ENCODE peak calls at places on chromosomes 4 and X, in nine cellular contexts. One of them, this sample, is unnamed.
A peak's percentile ranks its signal among the peaks of the same experiment; 100 is the strongest.

GRCh38 chr4:141388483-141388882 is 167.8 kb downstream of the ZNF330 start:
- DNase-seq in GM23248: peak; percentile 80
- DNase-seq in naive thymus-derived CD4-positive, alpha-beta T cell: no peak
- DNase-seq in K562: no peak
- DNase-seq in heart right ventricle: no peak
- DNase-seq in epithelial cell of prostate: no peak
- DNase-seq in esophagus muscularis mucosa: no peak
- DNase-seq in lung: no peak
- DNase-seq in aorta: no peak
- DNase-seq in this sample: no peak

GRCh38 chr4:1019726-1020470 is 8.5 kb downstream of the FGFRL1 start:
- DNase-seq in aorta: no peak
- DNase-seq in GM23248: no peak
- DNase-seq in K562: peak; percentile 15
- DNase-seq in naive thymus-derived CD4-positive, alpha-beta T cell: no peak
- DNase-seq in heart right ventricle: no peak
- DNase-seq in esophagus muscularis mucosa: no peak
- DNase-seq in lung: no peak
- DNase-seq in epithelial cell of prostate: no peak
- DNase-seq in this sample: no peak

GRCh38 chr4:20698382-20698781 is 1.9 kb upstream of the PACRGL start:
- DNase-seq in naive thymus-derived CD4-positive, alpha-beta T cell: no peak
- DNase-seq in aorta: no peak
- DNase-seq in epithelial cell of prostate: no peak
- DNase-seq in esophagus muscularis mucosa: no peak
- DNase-seq in heart right ventricle: no peak
- DNase-seq in lung: no peak
- DNase-seq in K562: no peak
- DNase-seq in GM23248: peak; percentile 57
- DNase-seq in this sample: no peak

GRCh38 chr4:24988776-24989175 is 42.0 kb downstream of the LGI2 start:
- DNase-seq in GM23248: peak; percentile 74
- DNase-seq in heart right ventricle: no peak
- DNase-seq in K562: no peak
- DNase-seq in esophagus muscularis mucosa: no peak
- DNase-seq in naive thymus-derived CD4-positive, alpha-beta T cell: no peak
- DNase-seq in lung: no peak
- DNase-seq in epithelial cell of prostate: no peak
- DNase-seq in aorta: no peak
- DNase-seq in this sample: no peak

GRCh38 chr4:168585168-168586091 is 88.6 kb downstream of the PALLD start:
- DNase-seq in K562: peak; percentile 14
- DNase-seq in naive thymus-derived CD4-positive, alpha-beta T cell: no peak
- DNase-seq in GM23248: peak; percentile 94
- DNase-seq in epithelial cell of prostate: no peak
- DNase-seq in heart right ventricle: peak; percentile 86
- DNase-seq in esophagus muscularis mucosa: no peak
- DNase-seq in lung: peak; percentile 80
- DNase-seq in aorta: peak; percentile 84
- DNase-seq in this sample: no peak

GRCh38 chr4:73213917-73214663 is 44.5 kb downstream of the ANKRD17 start:
- DNase-seq in aorta: no peak
- DNase-seq in epithelial cell of prostate: no peak
- DNase-seq in naive thymus-derived CD4-positive, alpha-beta T cell: no peak
- DNase-seq in K562: no peak
- DNase-seq in heart right ventricle: no peak
- DNase-seq in GM23248: peak; percentile 40
- DNase-seq in esophagus muscularis mucosa: no peak
- DNase-seq in lung: no peak
- DNase-seq in this sample: no peak

GRCh38 chr4:22720091-22720490 is 27.4 kb downstream of the GBA3 start:
- DNase-seq in K562: no peak
- DNase-seq in esophagus muscularis mucosa: no peak
- DNase-seq in GM23248: no peak
- DNase-seq in naive thymus-derived CD4-positive, alpha-beta T cell: no peak
- DNase-seq in epithelial cell of prostate: no peak
- DNase-seq in lung: no peak
- DNase-seq in heart right ventricle: no peak
- DNase-seq in aorta: no peak
- DNase-seq in this sample: no peak

GRCh38 chr4:182449186-182449880 is 206.1 kb downstream of the TENM3 start:
- DNase-seq in epithelial cell of prostate: no peak
- DNase-seq in lung: no peak
- DNase-seq in K562: no peak
- DNase-seq in aorta: no peak
- DNase-seq in naive thymus-derived CD4-positive, alpha-beta T cell: no peak
- DNase-seq in esophagus muscularis mucosa: no peak
- DNase-seq in heart right ventricle: peak; percentile 11
- DNase-seq in GM23248: no peak
- DNase-seq in this sample: peak; percentile 51

GRCh38 chr4:100982345-100982744 is 365.0 kb downstream of the PPP3CA start:
- DNase-seq in GM23248: no peak
- DNase-seq in lung: no peak
- DNase-seq in esophagus muscularis mucosa: no peak
- DNase-seq in K562: no peak
- DNase-seq in heart right ventricle: no peak
- DNase-seq in epithelial cell of prostate: peak; percentile 8
- DNase-seq in naive thymus-derived CD4-positive, alpha-beta T cell: no peak
- DNase-seq in aorta: no peak
- DNase-seq in this sample: no peak

GRCh38 chr4:152864361-152864760 is 71.8 kb upstream of the FHDC1 start:
- DNase-seq in epithelial cell of prostate: no peak
- DNase-seq in lung: no peak
- DNase-seq in esophagus muscularis mucosa: no peak
- DNase-seq in heart right ventricle: no peak
- DNase-seq in K562: no peak
- DNase-seq in aorta: no peak
- DNase-seq in GM23248: no peak
- DNase-seq in naive thymus-derived CD4-positive, alpha-beta T cell: no peak
- DNase-seq in this sample: no peak

GRCh38 chr4:168511780-168512467 is 15.1 kb downstream of the PALLD start:
- DNase-seq in heart right ventricle: no peak
- DNase-seq in aorta: no peak
- DNase-seq in GM23248: no peak
- DNase-seq in epithelial cell of prostate: no peak
- DNase-seq in K562: no peak
- DNase-seq in lung: no peak
- DNase-seq in esophagus muscularis mucosa: no peak
- DNase-seq in naive thymus-derived CD4-positive, alpha-beta T cell: peak; percentile 64
- DNase-seq in this sample: no peak

GRCh38 chr4:43233321-43233720 is 340.8 kb downstream of the GRXCR1 start:
- DNase-seq in epithelial cell of prostate: no peak
- DNase-seq in GM23248: no peak
- DNase-seq in esophagus muscularis mucosa: no peak
- DNase-seq in naive thymus-derived CD4-positive, alpha-beta T cell: no peak
- DNase-seq in heart right ventricle: no peak
- DNase-seq in K562: no peak
- DNase-seq in lung: no peak
- DNase-seq in aorta: no peak
- DNase-seq in this sample: no peak

GRCh38 chr4:176380352-176381157 is 60.8 kb downstream of the SPCS3 start:
- DNase-seq in K562: no peak
- DNase-seq in lung: no peak
- DNase-seq in esophagus muscularis mucosa: no peak
- DNase-seq in heart right ventricle: no peak
- DNase-seq in naive thymus-derived CD4-positive, alpha-beta T cell: no peak
- DNase-seq in aorta: no peak
- DNase-seq in GM23248: no peak
- DNase-seq in epithelial cell of prostate: no peak
- DNase-seq in this sample: no peak

GRCh38 chr4:46388860-46389259 is 1.1 kb downstream of the GABRA2 start:
- DNase-seq in epithelial cell of prostate: no peak
- DNase-seq in esophagus muscularis mucosa: no peak
- DNase-seq in K562: no peak
- DNase-seq in heart right ventricle: no peak
- DNase-seq in lung: no peak
- DNase-seq in naive thymus-derived CD4-positive, alpha-beta T cell: no peak
- DNase-seq in aorta: no peak
- DNase-seq in GM23248: no peak
- DNase-seq in this sample: no peak

GRCh38 chr4:26671111-26671510 is 87.2 kb downstream of the TBC1D19 start:
- DNase-seq in naive thymus-derived CD4-positive, alpha-beta T cell: no peak
- DNase-seq in epithelial cell of prostate: no peak
- DNase-seq in lung: no peak
- DNase-seq in esophagus muscularis mucosa: no peak
- DNase-seq in K562: no peak
- DNase-seq in heart right ventricle: no peak
- DNase-seq in aorta: no peak
- DNase-seq in GM23248: no peak
- DNase-seq in this sample: no peak

GRCh38 chr4:148441986-148442829 is at the start of gene NR3C2:
- DNase-seq in GM23248: peak; percentile 98
- DNase-seq in naive thymus-derived CD4-positive, alpha-beta T cell: peak; percentile 98
- DNase-seq in K562: peak; percentile 99
- DNase-seq in heart right ventricle: peak; percentile 100
- DNase-seq in aorta: peak; percentile 100
- DNase-seq in epithelial cell of prostate: peak; percentile 91
- DNase-seq in lung: peak; percentile 100
- DNase-seq in esophagus muscularis mucosa: peak; percentile 100
- DNase-seq in this sample: peak; percentile 99
- H3K27ac ChIP-seq in GM23248: no peak within 1 kb of the TSS
- H3K27ac ChIP-seq in naive thymus-derived CD4-positive, alpha-beta T cell: peak within 1 kb of the TSS; percentile 93
- H3K27ac ChIP-seq in K562: peak within 1 kb of the TSS; percentile 36
- H3K27ac ChIP-seq in heart right ventricle: peak within 1 kb of the TSS; percentile 92
- H3K27ac ChIP-seq in aorta: peak within 1 kb of the TSS; percentile 38
- H3K27ac ChIP-seq in epithelial cell of prostate: no peak within 1 kb of the TSS
- H3K27ac ChIP-seq in lung: peak within 1 kb of the TSS; percentile 95
- H3K27ac ChIP-seq in esophagus muscularis mucosa: peak within 1 kb of the TSS; percentile 96
- H3K27ac ChIP-seq in this sample: peak within 1 kb of the TSS; percentile 93

GRCh38 chrX:114970806-114971205 is 46.6 kb downstream of the IL13RA2 start:
- DNase-seq in epithelial cell of prostate: no peak
- DNase-seq in K562: no peak
- DNase-seq in esophagus muscularis mucosa: no peak
- DNase-seq in lung: no peak
- DNase-seq in aorta: no peak
- DNase-seq in GM23248: peak; percentile 3
- DNase-seq in heart right ventricle: no peak
- DNase-seq in naive thymus-derived CD4-positive, alpha-beta T cell: no peak
- DNase-seq in this sample: no peak

DNA sequence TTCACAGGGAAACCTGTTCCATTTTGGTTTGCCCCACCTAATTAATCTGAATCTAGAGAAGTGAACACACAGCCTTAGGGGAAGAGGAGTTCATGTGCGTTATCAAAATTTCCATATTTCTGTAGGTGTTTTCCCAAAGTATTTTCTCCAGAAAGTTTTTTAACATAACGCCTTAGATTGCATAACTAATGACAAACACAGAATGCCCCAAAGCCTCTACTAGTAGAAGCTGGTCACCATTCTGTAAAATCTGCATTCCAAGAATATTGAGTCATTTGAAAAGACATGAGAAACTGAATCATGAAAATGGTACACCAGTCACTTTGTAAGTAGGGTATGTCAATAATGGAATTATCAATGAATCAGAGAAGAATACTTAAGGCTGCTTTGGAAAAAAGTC is 41.1 kb downstream of the IL13RA2 start:
- DNase-seq in esophagus muscularis mucosa: no peak
- DNase-seq in aorta: no peak
- DNase-seq in lung: no peak
- DNase-seq in GM23248: peak; percentile 75
- DNase-seq in epithelial cell of prostate: peak; percentile 29
- DNase-seq in heart right ventricle: no peak
- DNase-seq in K562: no peak
- DNase-seq in naive thymus-derived CD4-positive, alpha-beta T cell: no peak
- DNase-seq in this sample: no peak
- H3K27ac ChIP-seq in esophagus muscularis mucosa: no peak overlapping the region
- H3K27ac ChIP-seq in aorta: no peak overlapping the region
- H3K27ac ChIP-seq in lung: no peak overlapping the region
- H3K27ac ChIP-seq in GM23248: peak overlapping the region; percentile 15
- H3K27ac ChIP-seq in epithelial cell of prostate: peak overlapping the region; percentile 35
- H3K27ac ChIP-seq in heart right ventricle: no peak overlapping the region
- H3K27ac ChIP-seq in K562: no peak overlapping the region
- H3K27ac ChIP-seq in naive thymus-derived CD4-positive, alpha-beta T cell: no peak overlapping the region
- H3K27ac ChIP-seq in this sample: no peak overlapping the region

GRCh38 chr4:39305902-39306677 is 60.1 kb downstream of the RFC1 start:
- DNase-seq in epithelial cell of prostate: no peak
- DNase-seq in heart right ventricle: no peak
- DNase-seq in GM23248: no peak
- DNase-seq in naive thymus-derived CD4-positive, alpha-beta T cell: no peak
- DNase-seq in aorta: no peak
- DNase-seq in K562: peak; percentile 19
- DNase-seq in lung: no peak
- DNase-seq in esophagus muscularis mucosa: no peak
- DNase-seq in this sample: no peak

GRCh38 chr4:39302901-39303300 is 63.3 kb downstream of the RFC1 start:
- DNase-seq in naive thymus-derived CD4-positive, alpha-beta T cell: no peak
- DNase-seq in aorta: no peak
- DNase-seq in esophagus muscularis mucosa: peak; percentile 24
- DNase-seq in K562: no peak
- DNase-seq in epithelial cell of prostate: no peak
- DNase-seq in lung: no peak
- DNase-seq in heart right ventricle: no peak
- DNase-seq in GM23248: no peak
- DNase-seq in this sample: no peak

GRCh38 chr4:39308576-39308975 is 57.6 kb downstream of the RFC1 start:
- DNase-seq in epithelial cell of prostate: no peak
- DNase-seq in lung: no peak
- DNase-seq in K562: no peak
- DNase-seq in esophagus muscularis mucosa: no peak
- DNase-seq in naive thymus-derived CD4-positive, alpha-beta T cell: no peak
- DNase-seq in GM23248: no peak
- DNase-seq in heart right ventricle: no peak
- DNase-seq in aorta: no peak
- DNase-seq in this sample: no peak

GRCh38 chr4:39304651-39305050 is 61.5 kb downstream of the RFC1 start:
- DNase-seq in aorta: no peak
- DNase-seq in K562: peak; percentile 26
- DNase-seq in GM23248: no peak
- DNase-seq in epithelial cell of prostate: no peak
- DNase-seq in esophagus muscularis mucosa: peak; percentile 19
- DNase-seq in heart right ventricle: no peak
- DNase-seq in lung: no peak
- DNase-seq in naive thymus-derived CD4-positive, alpha-beta T cell: no peak
- DNase-seq in this sample: no peak

GRCh38 chr4:39303871-39304270 is 62.3 kb downstream of the RFC1 start:
- DNase-seq in naive thymus-derived CD4-positive, alpha-beta T cell: no peak
- DNase-seq in GM23248: no peak
- DNase-seq in epithelial cell of prostate: no peak
- DNase-seq in lung: no peak
- DNase-seq in esophagus muscularis mucosa: peak; percentile 17
- DNase-seq in K562: no peak
- DNase-seq in heart right ventricle: no peak
- DNase-seq in aorta: no peak
- DNase-seq in this sample: no peak
- H3K27ac ChIP-seq in naive thymus-derived CD4-positive, alpha-beta T cell: no peak overlapping the region
- H3K27ac ChIP-seq in GM23248: no peak overlapping the region
- H3K27ac ChIP-seq in epithelial cell of prostate: no peak overlapping the region
- H3K27ac ChIP-seq in lung: no peak overlapping the region
- H3K27ac ChIP-seq in esophagus muscularis mucosa: no peak overlapping the region
- H3K27ac ChIP-seq in K562: no peak overlapping the region
- H3K27ac ChIP-seq in heart right ventricle: no peak overlapping the region
- H3K27ac ChIP-seq in aorta: no peak overlapping the region
- H3K27ac ChIP-seq in this sample: no peak overlapping the region

DNA sequence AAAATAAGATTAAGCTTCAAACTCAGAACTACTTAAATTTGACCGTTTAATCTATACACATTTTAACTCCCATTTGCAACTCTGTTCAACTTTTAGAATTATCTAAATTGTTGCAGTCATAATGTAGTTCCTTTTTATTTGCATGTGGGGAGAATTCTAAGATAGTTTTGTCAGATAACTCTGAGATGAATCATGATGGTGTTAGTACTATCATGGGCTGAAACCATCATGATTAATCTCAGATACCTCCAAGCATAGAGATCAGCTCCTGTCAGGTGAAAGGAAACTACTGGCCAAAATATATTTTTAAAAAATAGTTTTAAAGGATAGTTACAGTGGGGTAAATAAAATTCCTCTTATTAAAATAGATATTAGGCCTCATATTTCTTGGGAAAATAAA is 39.0 kb downstream of the FBXO8 start:
- DNase-seq in esophagus muscularis mucosa: no peak
- DNase-seq in heart right ventricle: no peak
- DNase-seq in aorta: no peak
- DNase-seq in GM23248: peak; percentile 50
- DNase-seq in K562: no peak
- DNase-seq in epithelial cell of prostate: peak; percentile 43
- DNase-seq in naive thymus-derived CD4-positive, alpha-beta T cell: no peak
- DNase-seq in lung: no peak
- DNase-seq in this sample: no peak
- H3K27ac ChIP-seq in esophagus muscularis mucosa: no peak overlapping the region
- H3K27ac ChIP-seq in heart right ventricle: no peak overlapping the region
- H3K27ac ChIP-seq in aorta: no peak overlapping the region
- H3K27ac ChIP-seq in GM23248: no peak overlapping the region
- H3K27ac ChIP-seq in K562: no peak overlapping the region
- H3K27ac ChIP-seq in epithelial cell of prostate: no peak overlapping the region
- H3K27ac ChIP-seq in naive thymus-derived CD4-positive, alpha-beta T cell: no peak overlapping the region
- H3K27ac ChIP-seq in lung: no peak overlapping the region
- H3K27ac ChIP-seq in this sample: no peak overlapping the region